ENCODE peak calls at places on chromosome 12, in four cellular contexts. Z is PC-3, D is fibroblast of lung, B is HepG2. Q is an unnamed sample. For H3K27me3, the result is how much of the 10 kb centered on the place peaks cover.

GRCh38 chr12:52285172-52285745 is 6.1 kb downstream of the KRT81 start:
- DNase-seq in Z (peak), B (no peak), D (no peak), Q (peak)

GRCh38 chr12:26109343-26109841 is 15.4 kb downstream of the BHLHE41 start:
- DNase-seq in D (peak), Z (no peak), B (no peak), Q (no peak)

GRCh38 chr12:91274886-91275285 is 92.3 kb upstream of the DCN start:
- DNase-seq in Z (no peak), D (peak), B (no peak), Q (peak)

GRCh38 chr12:70661762-70662161 is 24.5 kb upstream of the PTPRB start:
- DNase-seq in B (no peak), Z (peak), D (peak), Q (peak)

GRCh38 chr12:47881826-47882427 is 22.9 kb downstream of the VDR start:
- DNase-seq in Z (peak), D (peak), B (no peak), Q (peak)

GRCh38 chr12:203462-204260 is 10.3 kb downstream of the SLC6A12 start:
- DNase-seq in B (no peak), Z (no peak), D (no peak), Q (no peak)

GRCh38 chr12:65822732-65823480 is 1.4 kb upstream of the HMGA2 start:
- DNase-seq in D (peak), Z (peak), B (peak), Q (peak)

GRCh38 chr12:6552140-6552551 is 3.7 kb downstream of the IFFO1 start:
- DNase-seq in Z (no peak), D (no peak), B (no peak), Q (no peak)

GRCh38 chr12:24045816-24046257 is 96.4 kb upstream of the SOX5 start:
- DNase-seq in B (peak), D (peak), Z (no peak), Q (peak)

DNA sequence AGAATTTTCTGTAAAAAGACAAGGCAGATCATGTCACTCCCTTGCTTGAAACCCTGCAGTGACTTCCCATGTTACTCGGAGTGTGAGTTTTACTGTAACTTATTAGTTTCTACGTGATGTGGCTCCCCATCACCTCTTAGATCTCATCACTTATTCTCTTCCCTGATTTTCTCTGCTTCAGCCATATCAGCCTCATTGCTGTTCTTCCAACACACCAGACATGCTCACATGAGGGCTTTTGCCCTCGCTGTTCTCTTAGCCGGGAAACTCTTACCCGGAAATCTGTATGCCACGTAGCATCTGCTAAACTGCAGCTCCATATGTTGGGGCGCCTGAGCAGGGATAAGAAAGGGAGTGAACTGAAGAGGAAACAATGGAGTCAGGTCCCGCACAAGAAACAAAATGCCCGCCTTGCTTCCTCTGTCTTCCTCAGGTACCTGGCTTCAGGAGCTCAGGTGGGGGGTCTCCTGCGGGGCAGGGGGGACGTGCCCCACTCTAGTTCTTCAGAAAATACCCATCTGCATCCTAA is 16.6 kb downstream of the SMUG1 start:
- DNase-seq in B (no peak), Z (no peak), D (no peak), Q (no peak)
- H3K27me3 ChIP-seq in B (under half), Z (under half), D (under half), Q (half or more)

GRCh38 chr12:108029081-108029790 is 99.9 kb upstream of the WSCD2 start:
- DNase-seq in D (no peak), B (no peak), Z (no peak), Q (no peak)

GRCh38 chr12:108035372-108035771 is 93.7 kb upstream of the WSCD2 start:
- DNase-seq in D (no peak), Z (no peak), B (no peak), Q (no peak)

GRCh38 chr12:108037960-108038359 is 91.1 kb upstream of the WSCD2 start:
- DNase-seq in B (no peak), D (no peak), Z (no peak), Q (no peak)

GRCh38 chr12:108033091-108033490 is 96.0 kb upstream of the WSCD2 start:
- DNase-seq in Z (no peak), D (no peak), B (no peak), Q (no peak)
- TF ChIP-seq CTCF in Z (no peak), D (no peak), B (no peak), Q (no peak)

DNA sequence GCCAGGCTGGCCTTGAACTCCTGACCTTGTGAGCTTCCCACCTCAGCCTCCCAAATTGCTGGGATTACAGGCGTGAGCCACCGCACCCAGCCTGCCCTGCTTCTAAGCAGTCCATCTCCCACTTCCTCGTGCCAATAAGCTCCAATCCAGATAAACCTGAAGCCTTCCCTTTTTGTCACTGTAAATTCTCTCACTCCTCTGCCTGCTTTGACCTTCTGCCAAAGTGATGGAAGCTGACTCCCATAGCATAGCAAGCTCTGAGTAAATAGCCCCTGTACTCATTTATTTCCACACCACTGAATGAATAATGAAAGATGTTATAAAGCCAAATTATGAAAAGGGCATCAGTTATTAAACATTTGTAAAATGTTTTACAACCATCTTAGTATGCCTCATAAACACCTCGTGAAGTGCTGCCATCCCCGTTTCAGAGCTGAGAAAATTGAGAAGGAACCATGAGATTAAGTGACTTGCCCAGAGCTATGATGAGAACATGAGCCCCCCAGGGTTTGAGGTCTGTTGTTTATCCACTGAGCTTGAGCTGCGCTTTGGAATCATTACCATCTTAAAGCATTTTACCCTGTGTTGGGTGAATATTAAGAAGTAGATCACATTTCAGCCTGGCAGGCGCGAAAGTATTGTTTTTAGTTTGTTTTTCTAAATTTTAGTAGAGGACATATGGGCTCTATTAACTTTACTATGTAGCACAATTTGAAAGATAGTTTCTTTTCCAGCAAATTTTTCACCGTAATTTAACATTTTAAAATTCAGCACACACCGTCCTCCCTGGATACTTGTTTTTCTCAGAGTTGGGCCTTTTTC is 30.3 kb downstream of the MANSC1 start:
- DNase-seq in Z (no peak), B (peak), D (no peak), Q (peak)
- H2AFZ ChIP-seq in Z (no peak), B (peak), D (peak), Q (peak)

GRCh38 chr12:3456809-3457208 is 34.2 kb upstream of the PRMT8 start:
- DNase-seq in Z (no peak), B (peak), D (no peak), Q (no peak)

GRCh38 chr12:3458041-3458440 is 33.0 kb upstream of the PRMT8 start:
- DNase-seq in D (no peak), B (no peak), Z (peak), Q (peak)

GRCh38 chr12:3463927-3464326 is 27.1 kb upstream of the PRMT8 start:
- DNase-seq in Z (peak), B (no peak), D (no peak), Q (no peak)

GRCh38 chr12:3464561-3464960 is 26.4 kb upstream of the PRMT8 start:
- DNase-seq in Z (peak), D (no peak), B (no peak), Q (no peak)

GRCh38 chr12:3461391-3461790 is 29.6 kb upstream of the PRMT8 start:
- DNase-seq in Z (no peak), D (no peak), B (no peak), Q (no peak)
- H3K27me3 ChIP-seq in Z (under half), D (under half), B (under half), Q (under half)

GRCh38 chr12:109274381-109274780 is 34.7 kb downstream of the FOXN4 start:
- DNase-seq in Z (no peak), D (no peak), B (no peak), Q (no peak)
- TF ChIP-seq CTCF in Z (no peak), D (no peak), B (no peak), Q (no peak)

GRCh38 chr12:46382974-46383653 is 10.5 kb upstream of the SLC38A2 start:
- DNase-seq in B (peak), D (peak), Z (peak), Q (peak)
- H2AFZ ChIP-seq in B (no peak), D (no peak), Z (peak), Q (peak)

DNA sequence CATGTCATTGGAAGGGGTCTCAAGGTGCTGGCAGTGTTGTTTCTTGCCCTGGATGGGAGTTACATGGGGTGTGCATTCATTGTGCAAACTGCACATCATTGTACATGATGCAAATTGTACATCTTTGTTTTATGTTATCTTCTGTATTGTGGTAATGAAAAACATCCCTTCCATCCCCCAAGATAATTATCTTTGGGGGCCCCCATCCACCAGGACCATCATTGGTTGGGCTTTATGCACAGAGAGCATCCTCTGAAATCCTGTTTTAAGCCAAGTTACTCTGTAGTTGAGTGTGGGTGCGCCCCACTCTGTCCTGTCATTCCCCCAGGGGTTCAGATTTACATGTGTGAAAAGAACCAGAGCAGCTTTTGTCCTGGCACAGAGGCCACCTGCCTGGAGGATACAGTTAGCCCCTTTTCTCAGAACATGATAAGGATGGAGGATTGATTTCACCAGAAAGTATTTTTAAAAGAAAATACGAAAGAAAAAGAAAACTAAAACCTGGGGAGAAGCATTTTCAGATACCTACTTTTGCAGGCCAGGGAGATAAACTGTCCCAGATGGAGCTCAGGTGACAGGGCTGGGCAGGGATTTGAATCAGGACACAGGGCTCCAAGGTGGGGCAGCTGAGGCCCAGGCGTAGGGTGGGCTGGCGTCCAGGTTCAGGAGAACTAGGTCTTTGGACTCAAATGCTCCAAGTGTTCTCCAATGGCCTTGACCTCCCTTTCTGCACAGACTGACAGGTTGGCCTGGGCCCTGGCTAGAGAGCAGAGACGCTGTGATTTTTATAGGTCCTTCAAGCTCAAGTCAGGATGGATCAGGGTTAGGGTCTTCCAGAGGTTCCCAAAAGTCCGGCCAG is 17.2 kb downstream of the WSCD2 start:
- DNase-seq in B (no peak), D (no peak), Z (no peak), Q (no peak)
- H3K27me3 ChIP-seq in B (under half), D (under half), Z (half or more), Q (under half)

GRCh38 chr12:101698782-101699347 is 1.4 kb downstream of the CHPT1 start:
- DNase-seq in Z (peak), B (no peak), D (peak), Q (peak)
- TF ChIP-seq CTCF in Z (peak), B (peak), D (peak), Q (peak)

DNA sequence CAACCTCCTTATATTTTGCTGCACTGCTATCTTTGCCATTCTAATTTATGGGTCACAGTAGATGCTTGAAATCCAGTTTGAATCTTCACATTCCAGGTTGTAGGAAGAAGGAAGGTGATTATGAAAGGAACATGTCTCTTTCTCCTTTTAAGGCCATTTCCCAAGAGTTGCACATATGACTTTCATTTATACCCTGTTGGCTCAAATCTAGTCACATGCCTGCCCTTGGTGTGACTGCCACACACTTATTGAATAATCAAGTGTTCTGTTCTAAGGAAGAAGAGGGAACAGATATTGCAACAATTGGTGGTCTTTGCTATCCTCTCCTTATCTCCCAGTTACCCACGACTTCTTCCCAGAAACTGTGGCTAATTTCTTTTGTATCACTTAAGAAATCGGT is 404.3 kb downstream of the TMEM117 start:
- DNase-seq in B (no peak), Z (no peak), D (no peak), Q (no peak)
- H2AFZ ChIP-seq in B (no peak), Z (no peak), D (no peak), Q (no peak)

Q was measured in astrocyte.